ENCODE peak calls at places on chromosomes 16 and 17, in four cellular contexts. One of them, this sample, is unnamed.

GRCh38 chr16:57736419-57737281 is 1.1 kb downstream of the KATNB1 start:
- DNase-seq in ascending aorta: no peak
- DNase-seq in GM12865: peak; percentile 26
- DNase-seq in tibial artery: no peak
- DNase-seq in this sample: peak; percentile 73

GRCh38 chr17:27944546-27945332 is 51.6 kb upstream of the LYRM9 start:
- DNase-seq in tibial artery: no peak
- DNase-seq in GM12865: peak; percentile 59
- DNase-seq in ascending aorta: no peak
- DNase-seq in this sample: no peak

GRCh38 chr17:4409659-4410058 is 24.1 kb upstream of the SPNS3 start:
- DNase-seq in GM12865: no peak
- DNase-seq in ascending aorta: no peak
- DNase-seq in tibial artery: no peak
- DNase-seq in this sample: no peak

GRCh38 chr17:17175917-17176316 is 30.2 kb downstream of the PLD6 start:
- DNase-seq in ascending aorta: no peak
- DNase-seq in tibial artery: peak; percentile 62
- DNase-seq in GM12865: peak; percentile 56
- DNase-seq in this sample: no peak

GRCh38 chr17:4721203-4722135 is 9.8 kb upstream of the MED11 start:
- DNase-seq in GM12865: no peak
- DNase-seq in tibial artery: no peak
- DNase-seq in ascending aorta: no peak
- DNase-seq in this sample: no peak

GRCh38 chr16:276360-277077 is 775 bp upstream of the RGS11 start:
- DNase-seq in GM12865: no peak
- DNase-seq in ascending aorta: no peak
- DNase-seq in tibial artery: peak; percentile 65
- DNase-seq in this sample: no peak

GRCh38 chr16:53865492-53865863 is 161.5 kb downstream of the FTO start:
- DNase-seq in GM12865: peak; percentile 28
- DNase-seq in tibial artery: no peak
- DNase-seq in ascending aorta: no peak
- DNase-seq in this sample: no peak

GRCh38 chr16:72262711-72263110 is 90.8 kb upstream of the PMFBP1 start:
- DNase-seq in GM12865: no peak
- DNase-seq in tibial artery: no peak
- DNase-seq in ascending aorta: no peak
- DNase-seq in this sample: no peak

GRCh38 chr16:361341-361871 is 8.9 kb upstream of the AXIN1 start:
- DNase-seq in GM12865: no peak
- DNase-seq in tibial artery: no peak
- DNase-seq in ascending aorta: no peak
- DNase-seq in this sample: no peak

GRCh38 chr17:50192873-50193274 is 8.6 kb downstream of the COL1A1 start:
- DNase-seq in ascending aorta: no peak
- DNase-seq in GM12865: peak; percentile 37
- DNase-seq in tibial artery: no peak
- DNase-seq in this sample: no peak

GRCh38 chr16:67305216-67306071 is 21.1 kb downstream of the KCTD19 start:
- DNase-seq in tibial artery: peak; percentile 35
- DNase-seq in GM12865: no peak
- DNase-seq in ascending aorta: no peak
- DNase-seq in this sample: no peak

GRCh38 chr16:10984509-10984908 is 40.1 kb downstream of the CLEC16A start:
- DNase-seq in GM12865: peak; percentile 17
- DNase-seq in ascending aorta: no peak
- DNase-seq in tibial artery: no peak
- DNase-seq in this sample: no peak

GRCh38 chr16:80563066-80563465 is 22.3 kb downstream of the DYNLRB2 start:
- DNase-seq in GM12865: no peak
- DNase-seq in ascending aorta: no peak
- DNase-seq in tibial artery: no peak
- DNase-seq in this sample: no peak

GRCh38 chr17:50096092-50096491 is 941 bp downstream of the PDK2 start:
- DNase-seq in tibial artery: no peak
- DNase-seq in ascending aorta: no peak
- DNase-seq in GM12865: no peak
- DNase-seq in this sample: no peak

GRCh38 chr16:51034481-51035109 is 116.5 kb downstream of the SALL1 start:
- DNase-seq in tibial artery: no peak
- DNase-seq in GM12865: no peak
- DNase-seq in ascending aorta: no peak
- DNase-seq in this sample: no peak

GRCh38 chr16:15981382-15981781 is 32.0 kb downstream of the ABCC1 start:
- DNase-seq in ascending aorta: no peak
- DNase-seq in tibial artery: no peak
- DNase-seq in GM12865: no peak
- DNase-seq in this sample: no peak

GRCh38 chr16:87186440-87186839 is 130.8 kb downstream of the C16orf95 start:
- DNase-seq in tibial artery: no peak
- DNase-seq in GM12865: no peak
- DNase-seq in ascending aorta: no peak
- DNase-seq in this sample: no peak

GRCh38 chr16:57128787-57129389 is 36.5 kb downstream of the CPNE2 start:
- DNase-seq in tibial artery: no peak
- DNase-seq in ascending aorta: no peak
- DNase-seq in GM12865: peak; percentile 63
- DNase-seq in this sample: no peak

GRCh38 chr16:86732621-86733297 is 154.4 kb downstream of the FOXL1 start:
- DNase-seq in GM12865: no peak
- DNase-seq in tibial artery: no peak
- DNase-seq in ascending aorta: no peak
- DNase-seq in this sample: no peak

GRCh38 chr17:79544142-79544914 is 66.5 kb downstream of the RBFOX3 start:
- DNase-seq in tibial artery: no peak
- DNase-seq in GM12865: no peak
- DNase-seq in ascending aorta: no peak
- DNase-seq in this sample: no peak

GRCh38 chr16:50395763-50396710 is 27.2 kb upstream of the BRD7 start:
- DNase-seq in GM12865: peak; percentile 68
- DNase-seq in ascending aorta: peak; percentile 28
- DNase-seq in tibial artery: no peak
- DNase-seq in this sample: peak; percentile 28

GRCh38 chr17:46180895-46181279 is 12.3 kb downstream of the KANSL1 start:
- DNase-seq in GM12865: no peak
- DNase-seq in ascending aorta: no peak
- DNase-seq in tibial artery: no peak
- DNase-seq in this sample: no peak

GRCh38 chr17:80068301-80069160 is 32.1 kb downstream of the CCDC40 start:
- DNase-seq in GM12865: no peak
- DNase-seq in tibial artery: no peak
- DNase-seq in ascending aorta: peak; percentile 77
- DNase-seq in this sample: peak; percentile 69

GRCh38 chr17:7184091-7184488 is 4.9 kb upstream of the ASGR1 start:
- DNase-seq in tibial artery: no peak
- DNase-seq in GM12865: no peak
- DNase-seq in ascending aorta: no peak
- DNase-seq in this sample: no peak

GRCh38 chr16:10878644-10879498 is 1.9 kb downstream of the CIITA start:
- DNase-seq in ascending aorta: peak; percentile 74
- DNase-seq in tibial artery: peak; percentile 76
- DNase-seq in GM12865: peak; percentile 81
- DNase-seq in this sample: no peak

GRCh38 chr16:84768798-84769177 is 51.0 kb upstream of the CRISPLD2 start:
- DNase-seq in tibial artery: no peak
- DNase-seq in ascending aorta: no peak
- DNase-seq in GM12865: no peak
- DNase-seq in this sample: no peak

GRCh38 chr16:87698241-87698640 is 67.5 kb downstream of the KLHDC4 start:
- DNase-seq in tibial artery: no peak
- DNase-seq in ascending aorta: no peak
- DNase-seq in GM12865: peak; percentile 80
- DNase-seq in this sample: no peak

GRCh38 chr17:74516561-74516960 is 14.7 kb downstream of the CD300LB start:
- DNase-seq in GM12865: no peak
- DNase-seq in tibial artery: peak; percentile 44
- DNase-seq in ascending aorta: no peak
- DNase-seq in this sample: no peak

GRCh38 chr17:7587831-7588230 is 2.1 kb downstream of the SOX15 start:
- DNase-seq in ascending aorta: no peak
- DNase-seq in GM12865: no peak
- DNase-seq in tibial artery: no peak
- DNase-seq in this sample: no peak

GRCh38 chr16:10145636-10146035 is 36.6 kb downstream of the GRIN2A start:
- DNase-seq in ascending aorta: no peak
- DNase-seq in GM12865: no peak
- DNase-seq in tibial artery: no peak
- DNase-seq in this sample: no peak

GRCh38 chr17:78558181-78558850 is 18.9 kb downstream of the DNAH17 start:
- DNase-seq in tibial artery: no peak
- DNase-seq in GM12865: no peak
- DNase-seq in ascending aorta: no peak
- DNase-seq in this sample: no peak

GRCh38 chr16:82368041-82368440 is 198.0 kb upstream of the MPHOSPH6 start:
- DNase-seq in tibial artery: no peak
- DNase-seq in ascending aorta: no peak
- DNase-seq in GM12865: peak; percentile 36
- DNase-seq in this sample: no peak
- TF ChIP-seq CTCF in tibial artery: no peak
- TF ChIP-seq CTCF in ascending aorta: no peak
- TF ChIP-seq CTCF in GM12865: peak; percentile 37
- TF ChIP-seq CTCF in this sample: peak; percentile 22

GRCh38 chr17:76546556-76547182 is 6.8 kb downstream of the PRCD start:
- DNase-seq in ascending aorta: no peak
- DNase-seq in tibial artery: no peak
- DNase-seq in GM12865: no peak
- DNase-seq in this sample: no peak
- TF ChIP-seq CTCF in ascending aorta: no peak
- TF ChIP-seq CTCF in tibial artery: no peak
- TF ChIP-seq CTCF in GM12865: no peak
- TF ChIP-seq CTCF in this sample: no peak

DNA sequence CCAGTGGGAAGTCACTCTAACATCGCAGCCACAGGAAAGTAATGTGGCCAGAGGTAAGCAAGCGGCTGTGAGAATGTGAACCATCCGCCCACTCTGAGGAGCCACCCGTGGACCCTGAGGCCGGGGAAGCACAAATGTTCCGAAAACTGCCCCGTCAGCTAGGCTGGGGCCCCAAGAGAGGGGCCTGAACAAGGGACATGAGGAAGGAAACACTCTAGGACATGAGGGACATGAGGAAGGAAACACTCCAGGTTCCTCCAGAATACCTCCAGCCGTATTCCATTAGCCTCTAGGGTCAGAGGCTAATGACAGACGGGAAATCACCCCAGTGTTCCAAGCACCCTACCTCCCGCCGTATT is 317 bp downstream of the TEFM start:
- DNase-seq in GM12865: peak; percentile 8
- DNase-seq in tibial artery: no peak
- DNase-seq in ascending aorta: no peak
- DNase-seq in this sample: no peak
- TF ChIP-seq CTCF in GM12865: no peak
- TF ChIP-seq CTCF in tibial artery: no peak
- TF ChIP-seq CTCF in ascending aorta: no peak
- TF ChIP-seq CTCF in this sample: no peak

GRCh38 chr17:21095735-21096134 is 31.0 kb upstream of the DHRS7B start:
- DNase-seq in GM12865: peak; percentile 42
- DNase-seq in tibial artery: no peak
- DNase-seq in ascending aorta: no peak
- DNase-seq in this sample: no peak
- TF ChIP-seq CTCF in GM12865: no peak
- TF ChIP-seq CTCF in tibial artery: no peak
- TF ChIP-seq CTCF in ascending aorta: no peak
- TF ChIP-seq CTCF in this sample: no peak

GRCh38 chr17:44219636-44220210 is at the start of gene UBTF:
- DNase-seq in tibial artery: peak; percentile 86
- DNase-seq in ascending aorta: peak; percentile 76
- DNase-seq in GM12865: peak; percentile 80
- DNase-seq in this sample: no peak

GRCh38 chr17:44218344-44219125 is 940 bp downstream of the UBTF start:
- DNase-seq in tibial artery: peak; percentile 94
- DNase-seq in ascending aorta: peak; percentile 92
- DNase-seq in GM12865: peak; percentile 96
- DNase-seq in this sample: no peak

GRCh38 chr17:44217738-44218343 is 1.6 kb downstream of the UBTF start:
- DNase-seq in ascending aorta: no peak
- DNase-seq in tibial artery: no peak
- DNase-seq in GM12865: no peak
- DNase-seq in this sample: no peak

GRCh38 chr17:44220211-44221071 is 966 bp upstream of the UBTF start:
- DNase-seq in tibial artery: peak; percentile 77
- DNase-seq in ascending aorta: no peak
- DNase-seq in GM12865: peak; percentile 74
- DNase-seq in this sample: no peak

GRCh38 chr17:44219126-44219635 is 294 bp downstream of the UBTF start:
- DNase-seq in ascending aorta: peak; percentile 76
- DNase-seq in tibial artery: peak; percentile 78
- DNase-seq in GM12865: peak; percentile 89
- DNase-seq in this sample: no peak
- TF ChIP-seq CTCF in ascending aorta: peak; percentile 81
- TF ChIP-seq CTCF in tibial artery: peak; percentile 78
- TF ChIP-seq CTCF in GM12865: peak; percentile 54
- TF ChIP-seq CTCF in this sample: peak; percentile 47